ENCODE peak calls at places on chromosomes 4 and X, in seven cellular contexts. O is gastroesophageal sphincter; H is PC-3; X is activated CD4-positive, alpha-beta T cell treated with anti-CD3 and anti-CD28 coated beads for 36 hours; M is left ventricle myocardium superior; Q is activated naive CD8-positive, alpha-beta T cell treated with anti-CD3 and anti-CD28 coated beads, Interleukin-2, amount 10 ng/mL, durations not matched to agents 7 days and 5 days; V is left colon. W is an unnamed sample.
A peak's percentile ranks its signal among the peaks of the same experiment; 100 is the strongest.

GRCh38 chr4:71870456-71870855 is 86.6 kb upstream of the GC start:
- ATAC-seq in H (no peak), Q (no peak), V (peak; percentile 73), O (no peak), X (no peak), M (no peak), W (no peak)

GRCh38 chrX:39813631-39814246 is 284.0 kb downstream of the BCOR start:
- ATAC-seq in X (no peak), M (peak; percentile 93), O (peak; percentile 80), V (peak; percentile 80), Q (no peak), H (peak; percentile 18), W (no peak)

GRCh38 chr4:56465599-56466295 is 1.7 kb upstream of the SRP72 start:
- ATAC-seq in X (no peak), H (no peak), M (no peak), Q (no peak), V (no peak), O (no peak), W (no peak)

GRCh38 chr4:176671532-176671931 is 121.2 kb downstream of the VEGFC start:
- ATAC-seq in X (no peak), O (no peak), M (peak; percentile 93), Q (no peak), V (no peak), H (no peak), W (no peak)

GRCh38 chr4:10032625-10033024 is 11.3 kb upstream of the SLC2A9 start:
- ATAC-seq in Q (no peak), H (peak; percentile 61), X (no peak), O (peak; percentile 61), V (peak; percentile 37), M (peak; percentile 39), W (no peak)

GRCh38 chr4:108314900-108315589 is 146.3 kb upstream of the LEF1 start:
- ATAC-seq in M (no peak), V (no peak), X (no peak), H (no peak), Q (peak; percentile 58), O (no peak), W (no peak)

GRCh38 chr4:72084587-72085011 is 52.8 kb downstream of the NPFFR2 start:
- ATAC-seq in V (no peak), H (no peak), O (no peak), M (no peak), Q (no peak), X (no peak), W (no peak)

GRCh38 chr4:10982305-10982704 is 297.7 kb upstream of the CLNK start:
- ATAC-seq in V (no peak), M (no peak), Q (no peak), H (no peak), O (no peak), X (no peak), W (no peak)

GRCh38 chr4:67871867-67872266 is 11.9 kb downstream of the TMPRSS11D start:
- ATAC-seq in O (no peak), M (no peak), X (peak; percentile 65), Q (no peak), V (no peak), H (peak; percentile 92), W (peak; percentile 56)

GRCh38 chr4:80136238-80136637 is 61.1 kb upstream of the PRDM8 start:
- ATAC-seq in X (no peak), M (no peak), Q (no peak), H (peak; percentile 80), O (no peak), V (peak; percentile 64), W (no peak)

GRCh38 chr4:188858696-188859095 is 719.5 kb downstream of the TRIML1 start:
- ATAC-seq in M (no peak), V (no peak), Q (no peak), H (no peak), X (no peak), O (no peak), W (no peak)

W was measured in activated T-helper 17 cell treated with anti-CD3 and anti-CD28 coated beads, Interleukin-2, amount 50 U/mL, for 72 hours.